ENCODE peak calls at places on chromosomes 2 and 18, in four cellular contexts. V is omental fat pad, S is skeletal muscle cell, Q is NCI-H2081. H is an unnamed sample.

GRCh38 chr2:177758591-177759371 is 313.8 kb downstream of the PDE11A start:
- DNase-seq in V (no peak), S (peak), Q (peak), H (no peak)

GRCh38 chr18:63149200-63149587 is 170.4 kb downstream of the BCL2 start:
- DNase-seq in V (no peak), S (no peak), Q (no peak), H (no peak)

GRCh38 chr2:168180483-168180882 is 66.9 kb downstream of the STK39 start:
- DNase-seq in V (no peak), S (no peak), Q (no peak), H (no peak)

GRCh38 chr2:117835990-117836760 is 21.7 kb downstream of the DDX18 start:
- DNase-seq in V (peak), S (peak), Q (no peak), H (peak)

GRCh38 chr2:148817210-148817708 is 57.8 kb upstream of the KIF5C start:
- DNase-seq in V (no peak), S (peak), Q (no peak), H (no peak)

GRCh38 chr18:25409971-25410370 is 58.0 kb upstream of the ZNF521 start:
- DNase-seq in V (no peak), S (no peak), Q (no peak), H (no peak)

GRCh38 chr2:11872247-11872947 is 126.0 kb downstream of the LPIN1 start:
- DNase-seq in V (no peak), S (no peak), Q (no peak), H (no peak)

GRCh38 chr2:9655441-9656269 is 24.9 kb upstream of the YWHAQ start:
- DNase-seq in V (no peak), S (peak), Q (no peak), H (no peak)

GRCh38 chr2:201781583-201782051 is 884 bp upstream of the ALS2 start:
- DNase-seq in V (no peak), S (no peak), Q (peak), H (no peak)

GRCh38 chr2:209773377-209773776 is 1.7 kb downstream of the UNC80 start:
- DNase-seq in V (no peak), S (no peak), Q (peak), H (no peak)

GRCh38 chr18:71011389-71011788 is 722.5 kb downstream of the SOCS6 start:
- DNase-seq in V (no peak), S (no peak), Q (no peak), H (no peak)

GRCh38 chr18:52236134-52236533 is 103.9 kb upstream of the DCC start:
- DNase-seq in V (no peak), S (no peak), Q (no peak), H (no peak)

GRCh38 chr18:5890606-5891360 is 4.5 kb downstream of the TMEM200C start:
- DNase-seq in V (no peak), S (no peak), Q (peak), H (no peak)

GRCh38 chr18:79582978-79583377 is 96.6 kb upstream of the CTDP1 start:
- DNase-seq in V (no peak), S (no peak), Q (no peak), H (no peak)

GRCh38 chr2:65146067-65146466 is 16.2 kb upstream of the RAB1A start:
- DNase-seq in V (no peak), S (no peak), Q (no peak), H (no peak)

GRCh38 chr2:27217173-27218121 is at the start of gene CAD:
- DNase-seq in V (peak), S (peak), Q (peak), H (peak)

GRCh38 chr2:165161510-165161909 is 42.3 kb downstream of the SCN3A start:
- DNase-seq in V (no peak), S (peak), Q (no peak), H (no peak)

GRCh38 chr2:37886745-37887144 is 38.3 kb upstream of the RMDN2 start:
- DNase-seq in V (no peak), S (no peak), Q (no peak), H (no peak)

H was measured in breast epithelium.